ENCODE peak calls at places on chromosome 12, in four cellular contexts. T is heart left ventricle, P is MM.1S, Y is mucosa of descending colon. G is an unnamed sample.

GRCh38 chr12:2319747-2320146 is 267.0 kb downstream of the CACNA1C start:
- DNase-seq in T (peak), P (no peak), Y (no peak), G (no peak)

GRCh38 chr12:128715485-128715884 is 108.3 kb downstream of the SLC15A4 start:
- DNase-seq in P (no peak), T (no peak), Y (no peak), G (no peak)

GRCh38 chr12:67650127-67650495 is 1.6 kb downstream of the DYRK2 start:
- DNase-seq in P (no peak), Y (peak), T (peak), G (no peak)

GRCh38 chr12:3202734-3203446 is 125.7 kb downstream of the TSPAN9 start:
- DNase-seq in T (peak), Y (peak), P (peak), G (no peak)

GRCh38 chr12:42141981-42142606 is 2.6 kb downstream of the GXYLT1 start:
- DNase-seq in P (no peak), T (no peak), Y (no peak), G (no peak)

GRCh38 chr12:111759991-111760390 is 6.7 kb upstream of the ALDH2 start:
- DNase-seq in T (no peak), Y (no peak), P (no peak), G (no peak)

GRCh38 chr12:50397122-50397650 is 777 bp upstream of the FAM186A start:
- DNase-seq in T (no peak), P (no peak), Y (no peak), G (no peak)

GRCh38 chr12:66050610-66051009 is 79.9 kb downstream of the LLPH start:
- DNase-seq in Y (no peak), P (no peak), T (no peak), G (no peak)

GRCh38 chr12:47557401-47557800 is 148.4 kb downstream of the RPAP3 start:
- DNase-seq in T (no peak), Y (no peak), P (no peak), G (no peak)

GRCh38 chr12:93908846-93909592 is 231.8 kb downstream of the CRADD start:
- DNase-seq in T (no peak), P (no peak), Y (peak), G (no peak)

GRCh38 chr12:48997719-48998496 is 1.3 kb downstream of the DDN start:
- DNase-seq in Y (peak), T (no peak), P (peak), G (no peak)

GRCh38 chr12:389138-390096 is at the start of gene KDM5A:
- DNase-seq in Y (peak), T (peak), P (peak), G (peak)

GRCh38 chr12:110743571-110744093 is 941 bp upstream of the PPP1CC start:
- DNase-seq in T (peak), Y (peak), P (no peak), G (no peak)

GRCh38 chr12:26976687-26977086 is 37.5 kb downstream of the TM7SF3 start:
- DNase-seq in T (no peak), P (no peak), Y (no peak), G (no peak)

GRCh38 chr12:102326987-102327386 is 129.4 kb upstream of the PMCH start:
- DNase-seq in T (no peak), P (no peak), Y (no peak), G (no peak)

GRCh38 chr12:24561882-24562760 is 386.8 kb downstream of the BCAT1 start:
- DNase-seq in P (peak), Y (peak), T (peak), G (no peak)

GRCh38 chr12:120628919-120629318 is 11.5 kb upstream of the CABP1 start:
- DNase-seq in P (no peak), Y (peak), T (no peak), G (no peak)

GRCh38 chr12:71865166-71865713 is 25.7 kb downstream of the TBC1D15 start:
- DNase-seq in T (no peak), Y (no peak), P (no peak), G (peak)

GRCh38 chr12:71871116-71871515 is 31.6 kb downstream of the TBC1D15 start:
- DNase-seq in P (no peak), T (no peak), Y (no peak), G (no peak)

GRCh38 chr12:71867131-71867530 is 27.6 kb downstream of the TBC1D15 start:
- DNase-seq in Y (no peak), T (no peak), P (no peak), G (no peak)

GRCh38 chr12:71870409-71870808 is 30.9 kb downstream of the TBC1D15 start:
- DNase-seq in Y (no peak), T (no peak), P (peak), G (no peak)

DNA sequence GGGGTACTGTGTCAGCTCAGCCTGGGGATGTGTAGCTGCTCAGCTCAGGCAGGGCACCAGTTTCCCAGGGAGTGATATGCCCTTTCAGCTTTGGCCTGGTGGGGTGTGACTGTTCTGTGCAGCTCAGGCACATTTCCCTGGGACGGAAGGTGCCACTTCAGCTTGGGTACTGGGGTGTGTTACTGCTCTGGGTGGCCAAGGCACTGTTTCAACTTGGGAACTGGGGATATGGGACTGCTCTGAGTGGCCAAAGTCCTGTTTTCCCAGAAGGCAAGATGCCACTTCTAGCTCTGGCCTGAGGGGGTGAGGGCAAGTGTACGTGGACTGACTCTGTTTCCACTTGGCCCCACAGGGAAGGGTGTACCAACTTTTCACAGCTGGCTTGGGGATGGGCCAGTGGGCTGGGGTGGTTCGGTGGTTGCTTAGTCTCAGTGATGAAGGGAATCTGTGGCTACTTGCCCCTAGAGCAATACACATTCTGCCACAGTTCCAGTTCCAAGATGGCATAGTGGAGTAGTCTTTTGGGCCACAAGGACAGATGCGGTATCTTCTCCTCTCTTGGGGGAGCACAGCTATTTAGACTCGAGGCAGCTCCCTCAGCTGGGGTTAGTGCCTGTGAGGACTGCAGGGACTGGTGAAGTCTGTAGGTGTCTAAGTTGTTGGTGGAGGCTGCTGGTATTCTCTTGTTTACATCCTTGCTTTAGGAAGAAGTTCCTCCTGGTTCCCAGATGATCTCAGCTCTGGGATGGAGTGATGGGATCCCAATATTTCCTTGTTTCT is 26.4 kb downstream of the TBC1D15 start:
- DNase-seq in P (no peak), Y (no peak), T (no peak), G (no peak)
- H3K4me3 ChIP-seq in P (no peak), Y (no peak), T (no peak), G (no peak)

DNA sequence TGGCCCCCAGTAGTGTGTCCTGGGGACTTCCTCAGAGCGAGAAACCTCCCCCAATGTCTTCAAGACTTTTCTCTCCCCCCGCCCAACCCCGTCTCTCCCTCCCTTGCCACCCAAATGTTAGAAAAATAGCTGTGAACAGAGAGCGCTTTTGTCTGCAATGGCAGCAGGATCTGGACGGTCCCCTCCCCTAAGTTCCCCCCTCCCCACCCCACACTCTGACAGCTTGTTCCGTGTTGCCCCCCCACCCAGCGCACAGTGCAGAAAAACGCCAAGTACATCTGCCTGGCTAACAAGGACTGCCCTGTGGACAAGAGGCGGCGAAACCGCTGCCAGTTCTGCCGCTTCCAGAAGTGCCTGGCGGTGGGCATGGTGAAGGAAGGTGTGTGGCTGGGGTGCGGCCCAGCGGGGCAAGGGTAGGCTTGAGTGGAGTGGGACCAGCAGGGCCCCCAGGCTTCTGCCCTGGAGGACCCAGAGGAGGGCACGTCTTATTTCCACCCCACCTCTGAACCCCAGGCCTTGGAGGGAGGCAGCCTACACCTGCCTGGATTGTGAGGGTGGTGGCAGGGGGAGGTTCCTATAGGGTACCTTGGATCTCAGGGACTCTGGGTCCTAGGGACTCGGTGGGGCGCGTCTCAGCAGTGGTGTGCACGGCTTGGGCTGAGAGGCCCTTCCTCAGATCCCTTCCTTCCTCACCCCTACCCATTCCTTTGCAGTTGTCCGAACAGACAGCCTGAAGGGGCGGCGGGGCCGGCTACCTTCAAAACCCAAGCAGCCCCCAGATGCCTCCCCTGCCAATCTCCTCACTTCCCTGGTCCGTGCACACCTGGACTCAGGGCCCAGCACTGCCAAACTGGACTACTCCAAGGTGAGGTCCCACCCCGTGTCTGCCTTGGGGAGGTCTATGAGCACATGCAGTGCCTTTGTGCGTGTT is 4.8 kb downstream of the NR4A1 start:
- DNase-seq in Y (peak), T (peak), P (no peak), G (no peak)
- H3K4me3 ChIP-seq in Y (no peak), T (no peak), P (no peak), G (no peak)

GRCh38 chr12:11759894-11760293 is 110.4 kb downstream of the ETV6 start:
- DNase-seq in P (no peak), Y (no peak), T (no peak), G (no peak)

GRCh38 chr12:11758838-11759509 is 109.5 kb downstream of the ETV6 start:
- DNase-seq in Y (no peak), P (peak), T (peak), G (no peak)

GRCh38 chr12:11763760-11764520 is 114.5 kb downstream of the ETV6 start:
- DNase-seq in T (no peak), Y (no peak), P (no peak), G (peak)

GRCh38 chr12:11762723-11763326 is 113.4 kb downstream of the ETV6 start:
- DNase-seq in P (no peak), Y (no peak), T (no peak), G (no peak)

GRCh38 chr12:11761869-11762567 is 112.5 kb downstream of the ETV6 start:
- DNase-seq in Y (no peak), P (peak), T (no peak), G (no peak)
- H3K4me3 ChIP-seq in Y (no peak), P (no peak), T (no peak), G (no peak)

GRCh38 chr12:91133871-91134270 is 22.6 kb upstream of the LUM start:
- DNase-seq in T (no peak), Y (no peak), P (no peak), G (no peak)
- H3K4me3 ChIP-seq in T (no peak), Y (no peak), P (no peak), G (no peak)

DNA sequence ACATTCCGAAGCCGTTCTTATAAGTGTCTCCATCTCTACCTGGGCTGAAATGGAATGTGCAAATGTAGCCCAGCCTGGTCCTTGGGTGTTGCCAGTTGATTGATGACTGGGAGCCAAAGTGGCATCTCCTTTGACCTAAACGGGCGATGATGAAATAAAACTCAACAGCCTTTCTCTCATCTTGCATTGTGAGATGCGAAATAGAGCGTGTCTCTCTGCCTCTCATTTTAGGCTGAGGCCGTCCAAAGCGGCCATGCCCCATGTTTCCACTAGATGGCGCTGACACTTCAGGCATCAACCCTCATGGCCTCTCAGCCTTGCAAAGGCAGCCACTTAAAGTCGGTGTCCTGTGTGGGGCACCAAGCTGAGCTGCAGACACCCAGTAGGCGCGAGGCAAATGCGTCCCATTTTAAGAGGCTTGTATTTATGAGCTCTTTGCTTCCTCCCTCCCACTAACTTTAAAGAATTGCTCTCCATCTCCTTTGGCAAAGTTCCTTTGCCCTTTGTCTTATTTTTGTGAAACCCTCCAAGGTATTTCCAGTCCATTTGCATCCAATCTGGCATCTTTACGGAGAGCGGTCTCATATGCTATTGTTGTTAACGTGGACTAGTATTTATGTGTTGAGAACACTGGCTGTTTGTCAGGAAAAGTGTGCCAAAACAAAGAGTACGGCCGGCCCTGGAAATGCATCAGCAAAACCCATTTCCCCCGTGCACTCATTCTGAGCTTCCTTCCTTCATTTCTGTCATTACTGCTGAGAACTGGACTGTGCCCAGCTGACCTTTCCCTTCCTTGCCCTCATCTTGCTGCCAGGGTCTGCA is 25.0 kb downstream of the GPRC5A start:
- DNase-seq in T (peak), P (peak), Y (peak), G (peak)
- H3K4me3 ChIP-seq in T (no peak), P (no peak), Y (no peak), G (no peak)

GRCh38 chr12:122005252-122005651 is 16.4 kb upstream of the BCL7A start:
- DNase-seq in P (no peak), T (no peak), Y (no peak), G (no peak)
- H3K4me3 ChIP-seq in P (no peak), T (no peak), Y (no peak), G (no peak)

DNA sequence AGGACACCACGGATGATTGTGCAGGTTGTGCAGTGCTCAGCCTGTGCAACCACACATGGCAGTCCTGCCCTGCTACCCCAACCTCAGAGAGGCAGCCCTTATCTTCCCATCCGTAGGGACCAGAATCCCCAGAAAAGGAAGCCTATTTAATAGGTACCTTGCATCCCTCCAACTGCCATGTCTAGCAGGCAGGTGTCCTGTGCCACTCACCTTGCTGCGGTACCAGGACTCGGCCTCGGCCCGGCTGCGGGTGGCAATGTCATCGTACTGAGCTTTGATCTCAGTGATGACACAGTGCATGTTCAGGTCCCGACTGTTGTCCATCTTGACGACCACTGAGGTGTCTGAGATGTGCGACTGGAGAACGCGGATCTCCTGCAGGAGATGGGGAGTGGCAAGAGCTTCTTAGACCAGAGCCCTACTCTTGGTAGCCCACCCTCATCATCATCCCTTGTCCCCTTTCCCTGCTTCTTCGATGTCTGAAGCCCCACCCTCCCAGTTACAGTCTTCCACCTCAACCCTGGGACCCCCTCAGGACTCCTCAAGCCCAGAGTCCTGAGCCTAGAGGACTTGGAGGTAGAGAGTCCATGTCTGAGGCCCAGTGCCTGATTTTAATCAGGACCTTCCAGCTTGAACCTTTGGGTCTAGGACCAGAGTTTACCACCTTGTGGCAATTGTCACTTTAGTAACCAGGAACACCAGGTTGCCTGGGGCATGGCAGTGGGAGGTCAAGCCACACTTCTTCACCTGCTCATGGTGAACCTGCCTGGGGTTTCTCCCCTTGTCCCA is 20.5 kb downstream of the KRT7 start:
- DNase-seq in T (no peak), Y (no peak), P (no peak), G (no peak)
- H3K4me3 ChIP-seq in T (no peak), Y (no peak), P (no peak), G (no peak)

DNA sequence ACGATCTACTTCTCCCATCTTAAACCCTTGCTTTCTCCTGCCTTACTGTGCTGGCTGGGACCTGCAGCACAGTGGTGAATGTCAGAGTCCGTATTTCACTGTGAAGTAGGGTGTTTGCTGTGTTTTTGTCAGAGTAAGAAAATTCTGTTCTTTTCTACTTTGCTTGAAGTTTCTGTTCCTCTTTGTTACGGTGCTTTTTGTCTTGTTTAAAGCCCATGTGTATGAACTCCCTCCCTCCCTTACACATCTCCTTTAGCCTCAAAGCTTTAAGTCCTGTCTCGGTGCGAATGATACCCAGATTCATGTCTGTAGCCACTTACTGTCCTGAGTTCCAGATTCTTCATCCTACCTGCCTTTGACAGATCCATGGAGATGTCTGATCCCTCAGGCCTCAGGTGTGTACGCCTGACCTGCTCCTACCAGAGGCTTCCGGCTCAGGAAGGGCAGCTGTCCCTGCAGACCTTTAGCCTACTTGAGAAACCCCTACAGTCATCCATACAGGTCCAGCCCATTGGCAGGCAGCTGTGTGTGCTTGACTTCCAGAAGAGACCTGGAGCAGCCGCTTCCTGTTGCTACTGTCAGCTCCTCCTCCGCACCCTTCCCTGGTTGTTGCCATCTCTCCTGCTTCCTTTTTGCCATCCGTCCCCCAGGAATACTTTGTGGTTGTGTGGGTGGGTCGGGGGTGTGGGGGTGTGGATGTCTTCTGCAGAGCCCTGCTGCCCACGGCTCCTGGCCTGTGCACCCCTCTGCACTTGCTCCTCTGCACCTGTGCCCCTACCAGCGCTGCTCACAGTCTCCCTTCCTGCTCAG is 72.9 kb downstream of the DDX51 start:
- DNase-seq in Y (no peak), T (no peak), P (no peak), G (no peak)
- H3K4me3 ChIP-seq in Y (no peak), T (no peak), P (no peak), G (no peak)

DNA sequence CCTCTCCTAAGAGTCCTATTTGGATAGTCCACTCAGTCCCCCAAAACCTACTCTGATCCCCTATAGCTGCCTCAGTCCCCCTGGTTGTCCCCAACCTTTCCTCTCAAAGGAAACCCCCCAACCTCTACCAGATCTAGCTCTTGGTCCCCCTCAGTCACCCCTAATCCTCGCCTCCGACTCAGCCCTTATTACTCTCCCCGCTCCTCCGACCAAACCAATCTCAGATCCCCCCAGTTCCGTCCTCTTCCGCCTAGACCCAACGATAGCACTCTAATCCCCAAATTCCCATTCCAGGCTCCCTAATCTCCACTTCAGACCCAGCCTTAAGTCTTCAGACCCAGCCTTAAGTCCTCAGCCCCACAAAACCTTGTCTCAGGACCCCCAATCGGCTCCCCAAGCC is 634 bp downstream of the VPS37B start:
- DNase-seq in P (no peak), T (no peak), Y (no peak), G (no peak)
- H3K4me3 ChIP-seq in P (peak), T (peak), Y (peak), G (peak)